ENCODE peak calls at places on chromosomes 1 and 21, in four cellular contexts. C is fibroblast of the aortic adventitia; A is naive thymus-derived CD8-positive, alpha-beta T cell; N is skeletal muscle cell. X is an unnamed sample.

GRCh38 chr1:92478393-92478792 is 8.3 kb downstream of the GFI1 start:
- DNase-seq in A (no peak), C (peak; percentile 29), N (no peak), X (no peak)

GRCh38 chr1:245389878-245390277 is 235.1 kb downstream of the KIF26B start:
- DNase-seq in C (peak; percentile 46), A (no peak), N (no peak), X (no peak)

GRCh38 chr1:31084782-31085569 is 19.5 kb upstream of the PUM1 start:
- DNase-seq in N (no peak), A (no peak), C (no peak), X (no peak)

GRCh38 chr1:65946376-65946775 is 153.7 kb downstream of the PDE4B start:
- DNase-seq in N (no peak), C (no peak), A (no peak), X (no peak)

GRCh38 chr1:115141145-115141454 is 51.8 kb upstream of the TSPAN2 start:
- DNase-seq in A (no peak), C (no peak), N (no peak), X (no peak)

GRCh38 chr1:37877991-37878544 is 18.7 kb upstream of the MTF1 start:
- DNase-seq in N (no peak), C (no peak), A (no peak), X (no peak)

GRCh38 chr21:14977814-14978213 is 87.0 kb downstream of the NRIP1 start:
- DNase-seq in A (no peak), C (no peak), N (no peak), X (no peak)

GRCh38 chr1:244012232-244012631 is 38.9 kb upstream of the ZBTB18 start:
- DNase-seq in C (peak; percentile 74), N (peak; percentile 13), A (no peak), X (no peak)

GRCh38 chr1:39310015-39310414 is 105.5 kb downstream of the MACF1 start:
- DNase-seq in N (no peak), A (no peak), C (no peak), X (no peak)

GRCh38 chr1:22132517-22133235 is 10.2 kb downstream of the WNT4 start:
- DNase-seq in N (no peak), A (no peak), C (peak; percentile 66), X (no peak)

GRCh38 chr1:160639652-160640051 is 7.2 kb downstream of the SLAMF1 start:
- DNase-seq in C (no peak), A (no peak), N (no peak), X (no peak)

GRCh38 chr21:36647279-36648093 is 51.4 kb upstream of the SIM2 start:
- DNase-seq in A (no peak), C (peak; percentile 63), N (peak; percentile 36), X (no peak)

GRCh38 chr1:229420765-229421164 is 13.1 kb downstream of the ACTA1 start:
- DNase-seq in C (no peak), A (no peak), N (no peak), X (no peak)

GRCh38 chr1:203388683-203389082 is 37.8 kb upstream of the FMOD start:
- DNase-seq in A (no peak), N (no peak), C (no peak), X (no peak)

GRCh38 chr1:94101613-94101940 is 19.4 kb downstream of the ABCA4 start:
- DNase-seq in A (no peak), N (no peak), C (no peak), X (no peak)

GRCh38 chr1:38018864-38019343 is 6.4 kb downstream of the UTP11 start:
- DNase-seq in A (peak; percentile 55), N (no peak), C (peak; percentile 69), X (no peak)

GRCh38 chr1:55959136-55959548 is 620.2 kb downstream of the PLPP3 start:
- DNase-seq in N (no peak), A (no peak), C (peak; percentile 38), X (no peak)

GRCh38 chr1:96815914-96816313 is 94.3 kb downstream of the PTBP2 start:
- DNase-seq in A (no peak), C (no peak), N (no peak), X (no peak)

GRCh38 chr1:114145504-114146160 is 8.0 kb downstream of the SYT6 start:
- DNase-seq in A (no peak), N (no peak), C (no peak), X (no peak)

GRCh38 chr1:7360526-7360925 is 410.6 kb upstream of the VAMP3 start:
- DNase-seq in N (no peak), A (no peak), C (no peak), X (no peak)

GRCh38 chr1:77447669-77448068 is 165.8 kb downstream of the AK5 start:
- DNase-seq in A (no peak), N (no peak), C (no peak), X (no peak)

GRCh38 chr1:216626394-216627067 is 96.7 kb downstream of the ESRRG start:
- DNase-seq in A (no peak), N (no peak), C (no peak), X (no peak)

GRCh38 chr1:206803221-206803730 is 31.0 kb upstream of the IL10 start:
- DNase-seq in C (no peak), A (peak; percentile 94), N (no peak), X (no peak)

GRCh38 chr1:151156515-151156819 is at the start of gene TNFAIP8L2:
- DNase-seq in C (no peak), A (peak; percentile 66), N (no peak), X (no peak)

GRCh38 chr1:100034465-100034864 is 64.7 kb downstream of the SLC35A3 start:
- DNase-seq in C (peak; percentile 48), N (no peak), A (peak; percentile 41), X (no peak)

GRCh38 chr1:218816999-218817398 is 356.7 kb upstream of the LYPLAL1 start:
- DNase-seq in C (no peak), N (no peak), A (no peak), X (no peak)

GRCh38 chr1:89176971-89177370 is 1.2 kb upstream of the GBP7 start:
- DNase-seq in N (no peak), A (no peak), C (no peak), X (no peak)

GRCh38 chr1:202952818-202953217 is 5.3 kb downstream of the ADIPOR1 start:
- DNase-seq in A (no peak), N (no peak), C (peak; percentile 74), X (no peak)

GRCh38 chr1:19021845-19022244 is 65.4 kb upstream of the IFFO2 start:
- DNase-seq in C (no peak), A (no peak), N (no peak), X (no peak)

GRCh38 chr1:102842606-102843005 is 265.7 kb downstream of the COL11A1 start:
- DNase-seq in C (no peak), N (no peak), A (no peak), X (no peak)

GRCh38 chr1:203954788-203955552 is 93.6 kb downstream of the SNRPE start:
- DNase-seq in C (no peak), A (no peak), N (no peak), X (no peak)

GRCh38 chr1:81702903-81703302 is 97.8 kb upstream of the ADGRL2 start:
- DNase-seq in N (peak; percentile 91), C (peak; percentile 93), A (no peak), X (no peak)

GRCh38 chr21:26140185-26140584 is 30.4 kb downstream of the APP start:
- DNase-seq in C (peak; percentile 98), N (peak; percentile 98), A (no peak), X (no peak)

GRCh38 chr1:67647036-67647798 is 37.8 kb upstream of the GADD45A start:
- DNase-seq in C (peak; percentile 52), A (no peak), N (no peak), X (no peak)

GRCh38 chr1:213244664-213245091 is 193.6 kb downstream of the RPS6KC1 start:
- DNase-seq in A (peak; percentile 31), N (peak; percentile 12), C (peak; percentile 74), X (no peak)

GRCh38 chr1:245785433-245785832 is 630.6 kb downstream of the KIF26B start:
- DNase-seq in A (no peak), N (no peak), C (no peak), X (no peak)

GRCh38 chr21:43340491-43341348 is 86.2 kb downstream of the SIK1 start:
- DNase-seq in A (no peak), N (peak; percentile 79), C (peak; percentile 58), X (no peak)

GRCh38 chr1:182634306-182635072 is 30.3 kb upstream of the RGS16 start:
- DNase-seq in C (no peak), N (no peak), A (no peak), X (no peak)